ENCODE peak calls at places on chromosome 15, in ten cellular contexts. M, U, H, Z, J, L, X, T, Y and B are unnamed samples.

GRCh38 chr15:99441871-99442267 is 123.9 kb upstream of the MEF2A start:
- DNase-seq in M (no peak), U (no peak), H (no peak), Z (no peak), J (no peak), L (no peak), X (no peak), T (no peak), Y (no peak), B (no peak)

GRCh38 chr15:90557651-90558084 is 27.9 kb downstream of the CRTC3 start:
- DNase-seq in M (no peak), U (no peak), H (no peak), Z (peak), J (no peak), L (peak), X (peak), T (peak), Y (no peak), B (no peak)

GRCh38 chr15:84725001-84725491 is 9.1 kb upstream of the SEC11A start:
- DNase-seq in M (peak), U (no peak), H (no peak), Z (peak), J (peak), L (peak), X (no peak), T (peak), Y (no peak), B (no peak)

GRCh38 chr15:84863480-84864428 is 20.7 kb upstream of the SLC28A1 start:
- DNase-seq in M (no peak), U (no peak), H (no peak), Z (no peak), J (no peak), L (peak), X (peak), T (peak), Y (no peak), B (no peak)

GRCh38 chr15:36330598-36330997 is 248.8 kb upstream of the CDIN1 start:
- DNase-seq in M (no peak), U (no peak), H (no peak), Z (no peak), J (no peak), L (peak), X (no peak), T (no peak), Y (no peak), B (no peak)

GRCh38 chr15:98893407-98893806 is 114.2 kb downstream of the PGPEP1L start:
- DNase-seq in M (no peak), U (no peak), H (no peak), Z (peak), J (no peak), L (no peak), X (no peak), T (peak), Y (no peak), B (no peak)

GRCh38 chr15:25342629-25343028 is 96.2 kb downstream of the UBE3A start:
- DNase-seq in M (no peak), U (no peak), H (no peak), Z (no peak), J (no peak), L (no peak), X (no peak), T (no peak), Y (no peak), B (peak)

GRCh38 chr15:80183291-80183690 is 30.5 kb downstream of the FAH start:
- DNase-seq in M (no peak), U (no peak), H (no peak), Z (no peak), J (no peak), L (no peak), X (no peak), T (no peak), Y (no peak), B (no peak)

GRCh38 chr15:26772588-26773484 is at the start of gene GABRB3:
- DNase-seq in M (no peak), U (no peak), H (peak), Z (no peak), J (no peak), L (peak), X (peak), T (no peak), Y (no peak), B (peak)

GRCh38 chr15:67043939-67044771 is 21.2 kb upstream of the SMAD3 start:
- DNase-seq in M (no peak), U (peak), H (peak), Z (peak), J (peak), L (peak), X (peak), T (peak), Y (no peak), B (peak)

GRCh38 chr15:41905360-41905793 is 11.5 kb upstream of the SPTBN5 start:
- DNase-seq in M (no peak), U (no peak), H (no peak), Z (no peak), J (no peak), L (no peak), X (no peak), T (no peak), Y (no peak), B (no peak)

GRCh38 chr15:56537881-56538280 is 72.9 kb upstream of the MNS1 start:
- DNase-seq in M (peak), U (no peak), H (no peak), Z (no peak), J (no peak), L (no peak), X (no peak), T (peak), Y (no peak), B (no peak)

GRCh38 chr15:40252438-40253178 is 13.7 kb downstream of the PAK6 start:
- DNase-seq in M (peak), U (no peak), H (peak), Z (peak), J (peak), L (peak), X (no peak), T (no peak), Y (peak), B (peak)
- TF ChIP-seq EZH2 in M (no peak), U (no peak), H (peak), Z (peak), J (no peak), L (peak), X (peak), T (peak), Y (no peak), B (peak)

GRCh38 chr15:63482874-63483323 is 21.5 kb upstream of the USP3 start:
- DNase-seq in M (no peak), U (peak), H (no peak), Z (no peak), J (no peak), L (no peak), X (no peak), T (no peak), Y (no peak), B (no peak)

GRCh38 chr15:63481105-63481810 is 23.1 kb upstream of the USP3 start:
- DNase-seq in M (no peak), U (peak), H (no peak), Z (no peak), J (peak), L (peak), X (no peak), T (peak), Y (no peak), B (no peak)

GRCh38 chr15:63484433-63484832 is 20.0 kb upstream of the USP3 start:
- DNase-seq in M (peak), U (no peak), H (no peak), Z (no peak), J (no peak), L (no peak), X (no peak), T (no peak), Y (no peak), B (no peak)

GRCh38 chr15:63480441-63480821 is 24.0 kb upstream of the USP3 start:
- DNase-seq in M (no peak), U (no peak), H (no peak), Z (no peak), J (no peak), L (no peak), X (no peak), T (no peak), Y (no peak), B (no peak)

DNA sequence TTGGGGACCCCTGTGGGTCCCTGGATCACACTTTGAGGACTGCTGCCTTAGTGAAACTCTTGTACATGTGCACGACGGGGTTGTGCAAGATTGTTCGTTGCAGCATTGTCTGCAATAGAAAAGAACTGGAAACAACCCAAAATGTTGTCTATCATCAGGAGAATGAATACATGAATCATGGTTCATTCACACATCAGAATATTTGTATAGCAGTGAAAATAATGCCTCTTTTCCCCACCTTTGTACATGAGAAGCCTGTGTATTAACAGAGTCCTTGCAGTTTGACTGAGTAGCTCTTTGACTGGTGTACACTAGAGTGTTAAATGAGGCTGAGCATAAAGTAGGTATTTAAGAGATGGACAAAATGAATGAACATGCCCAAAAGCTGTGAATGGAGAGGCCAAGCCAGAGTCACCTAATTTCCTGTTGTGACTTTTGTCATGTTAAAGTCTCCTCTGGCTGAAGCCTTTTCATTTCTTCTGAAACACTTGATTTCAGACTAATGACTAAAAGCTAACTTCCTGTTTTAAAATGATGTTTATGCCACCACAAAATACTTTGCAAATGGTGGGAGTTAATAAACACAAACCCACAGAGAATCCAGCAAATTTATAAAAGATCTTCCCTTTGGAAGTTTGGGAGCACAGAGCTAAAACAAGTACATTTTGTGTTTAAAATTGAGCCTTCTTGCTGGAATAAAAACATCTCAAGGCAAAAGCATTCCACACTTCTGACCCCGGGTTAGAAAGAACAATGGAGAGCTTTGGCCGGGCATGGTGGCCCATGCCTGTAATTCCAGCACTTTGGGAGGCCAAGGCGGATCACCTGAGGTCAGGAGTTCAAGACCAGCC is 20.6 kb upstream of the USP3 start:
- DNase-seq in M (peak), U (no peak), H (no peak), Z (peak), J (no peak), L (no peak), X (peak), T (no peak), Y (no peak), B (no peak)
- H2AFZ ChIP-seq in M (peak), U (no peak), H (no peak), Z (no peak), J (no peak), L (peak), X (no peak), T (no peak), Y (no peak), B (no peak)

GRCh38 chr15:76345880-76346665 is 9.5 kb downstream of the ISL2 start:
- DNase-seq in M (no peak), U (no peak), H (peak), Z (no peak), J (peak), L (peak), X (no peak), T (no peak), Y (no peak), B (peak)
- TF ChIP-seq EZH2 in M (no peak), U (no peak), H (no peak), Z (peak), J (no peak), L (peak), X (peak), T (peak), Y (no peak), B (peak)

GRCh38 chr15:72154316-72154715 is 36.1 kb downstream of the SENP8 start:
- DNase-seq in M (no peak), U (no peak), H (no peak), Z (no peak), J (no peak), L (no peak), X (no peak), T (no peak), Y (no peak), B (no peak)

GRCh38 chr15:72156928-72157327 is 38.7 kb downstream of the SENP8 start:
- DNase-seq in M (no peak), U (no peak), H (no peak), Z (no peak), J (no peak), L (no peak), X (no peak), T (no peak), Y (no peak), B (no peak)

GRCh38 chr15:72155021-72155621 is 36.9 kb downstream of the SENP8 start:
- DNase-seq in M (no peak), U (peak), H (no peak), Z (peak), J (peak), L (peak), X (no peak), T (peak), Y (no peak), B (peak)

GRCh38 chr15:72153269-72153668 is 35.1 kb downstream of the SENP8 start:
- DNase-seq in M (no peak), U (no peak), H (no peak), Z (peak), J (no peak), L (no peak), X (peak), T (no peak), Y (no peak), B (no peak)

GRCh38 chr15:72155635-72156616 is 37.7 kb downstream of the SENP8 start:
- DNase-seq in M (peak), U (peak), H (peak), Z (peak), J (peak), L (peak), X (peak), T (peak), Y (peak), B (peak)
- H2AFZ ChIP-seq in M (no peak), U (peak), H (peak), Z (peak), J (peak), L (peak), X (peak), T (peak), Y (peak), B (peak)

GRCh38 chr15:60009581-60010379 is 5.7 kb downstream of the FOXB1 start:
- DNase-seq in M (no peak), U (no peak), H (peak), Z (no peak), J (no peak), L (no peak), X (no peak), T (no peak), Y (no peak), B (peak)

GRCh38 chr15:60012695-60013094 is 8.6 kb downstream of the FOXB1 start:
- DNase-seq in M (no peak), U (no peak), H (no peak), Z (no peak), J (no peak), L (no peak), X (no peak), T (no peak), Y (no peak), B (no peak)

GRCh38 chr15:60006808-60007346 is 2.8 kb downstream of the FOXB1 start:
- DNase-seq in M (no peak), U (no peak), H (peak), Z (peak), J (no peak), L (no peak), X (no peak), T (no peak), Y (no peak), B (no peak)

GRCh38 chr15:60009124-60009523 is 5.0 kb downstream of the FOXB1 start:
- DNase-seq in M (no peak), U (no peak), H (no peak), Z (no peak), J (peak), L (no peak), X (no peak), T (no peak), Y (no peak), B (peak)

GRCh38 chr15:60010467-60011257 is 6.6 kb downstream of the FOXB1 start:
- DNase-seq in M (no peak), U (no peak), H (peak), Z (no peak), J (no peak), L (no peak), X (no peak), T (no peak), Y (no peak), B (peak)
- TF ChIP-seq EZH2 in M (no peak), U (no peak), H (no peak), Z (peak), J (no peak), L (peak), X (peak), T (no peak), Y (no peak), B (no peak)

DNA sequence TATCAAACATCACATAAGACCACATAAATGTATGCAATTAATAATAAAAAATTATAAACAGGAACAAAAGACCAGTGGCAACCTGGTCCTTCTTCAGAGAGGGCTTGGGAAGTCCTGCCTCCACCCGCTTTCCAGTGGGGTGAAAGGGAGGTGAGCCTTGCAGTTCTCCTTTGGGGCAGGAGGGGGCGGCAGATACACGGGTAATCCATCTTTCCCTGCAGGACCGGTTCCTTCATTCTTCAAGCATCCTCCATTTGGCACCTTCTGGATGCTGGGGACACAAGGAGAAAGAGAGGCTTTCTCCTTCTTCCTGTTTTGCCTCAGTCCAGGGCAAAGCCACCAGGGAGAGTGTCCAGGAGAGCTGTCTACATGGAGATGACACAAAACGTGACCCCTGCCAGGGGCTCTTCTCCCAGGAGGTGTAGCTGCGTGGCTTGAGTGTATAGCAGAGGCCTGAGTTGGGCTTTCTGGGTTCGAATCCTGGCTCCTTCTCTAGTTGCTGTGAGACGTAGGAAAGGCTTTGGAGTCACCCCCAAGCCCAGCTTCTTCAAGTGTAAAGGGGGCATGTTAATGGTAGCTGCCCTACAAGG is 23.2 kb downstream of the RPLP1 start:
- DNase-seq in M (peak), U (peak), H (peak), Z (peak), J (peak), L (peak), X (peak), T (peak), Y (peak), B (peak)
- H2AFZ ChIP-seq in M (no peak), U (no peak), H (no peak), Z (no peak), J (no peak), L (no peak), X (no peak), T (no peak), Y (no peak), B (peak)

GRCh38 chr15:74131618-74132191 is 1.3 kb downstream of the ISLR2 start:
- DNase-seq in M (no peak), U (no peak), H (no peak), Z (no peak), J (no peak), L (no peak), X (no peak), T (no peak), Y (no peak), B (peak)
- TF ChIP-seq EZH2 in M (no peak), U (no peak), H (no peak), Z (no peak), J (no peak), L (no peak), X (peak), T (peak), Y (no peak), B (peak)

GRCh38 chr15:101578443-101578894 is 73.7 kb downstream of the TM2D3 start:
- DNase-seq in M (peak), U (no peak), H (peak), Z (no peak), J (peak), L (peak), X (no peak), T (no peak), Y (peak), B (peak)
- H2AFZ ChIP-seq in M (peak), U (no peak), H (peak), Z (no peak), J (no peak), L (no peak), X (no peak), T (no peak), Y (peak), B (no peak)

GRCh38 chr15:96331141-96331941 is 841 bp downstream of the NR2F2 start:
- DNase-seq in M (no peak), U (no peak), H (peak), Z (peak), J (peak), L (peak), X (peak), T (peak), Y (no peak), B (no peak)
- TF ChIP-seq EZH2 in M (no peak), U (no peak), H (no peak), Z (no peak), J (no peak), L (no peak), X (no peak), T (no peak), Y (no peak), B (peak)